ENCODE peak calls at places on chromosome 15, in ten cellular contexts. E, Z, C, W, P, A, S, F, H and R are unnamed samples.

GRCh38 chr15:33913459-33913858 is 54.8 kb upstream of the CHRM5 start:
- DNase-seq in E (peak), Z (no peak), C (peak), W (peak), P (no peak), A (no peak), S (peak), F (no peak), H (no peak), R (peak)

GRCh38 chr15:98674336-98674735 is 26.0 kb downstream of the IGF1R start:
- DNase-seq in E (no peak), Z (no peak), C (peak), W (no peak), P (peak), A (no peak), S (no peak), F (peak), H (no peak), R (peak)

GRCh38 chr15:71573599-71573998 is 236.8 kb upstream of the NR2E3 start:
- DNase-seq in E (no peak), Z (no peak), C (no peak), W (no peak), P (no peak), A (no peak), S (no peak), F (no peak), H (no peak), R (no peak)

GRCh38 chr15:44066211-44066827 is 128.8 kb downstream of the FRMD5 start:
- DNase-seq in E (peak), Z (peak), C (peak), W (peak), P (peak), A (peak), S (peak), F (peak), H (peak), R (peak)

GRCh38 chr15:82624438-82624837 is 22.7 kb downstream of the CPEB1 start:
- DNase-seq in E (no peak), Z (no peak), C (no peak), W (no peak), P (no peak), A (no peak), S (no peak), F (no peak), H (no peak), R (no peak)

GRCh38 chr15:56757884-56758283 is 24.6 kb upstream of the ZNF280D start:
- DNase-seq in E (no peak), Z (no peak), C (no peak), W (no peak), P (no peak), A (no peak), S (no peak), F (peak), H (no peak), R (no peak)

GRCh38 chr15:74955796-74956647 is 550 bp downstream of the RPP25 start:
- DNase-seq in E (no peak), Z (peak), C (peak), W (no peak), P (no peak), A (peak), S (peak), F (peak), H (peak), R (peak)

GRCh38 chr15:29364429-29365078 is 94.9 kb upstream of the NSMCE3 start:
- DNase-seq in E (peak), Z (peak), C (peak), W (peak), P (peak), A (no peak), S (peak), F (no peak), H (peak), R (peak)

GRCh38 chr15:65101418-65101890 is 13.5 kb downstream of the UBAP1L start:
- DNase-seq in E (peak), Z (peak), C (peak), W (peak), P (peak), A (peak), S (peak), F (peak), H (peak), R (peak)

GRCh38 chr15:48330045-48330840 is 986 bp upstream of the DUT start:
- DNase-seq in E (peak), Z (no peak), C (peak), W (peak), P (peak), A (no peak), S (peak), F (no peak), H (peak), R (peak)

GRCh38 chr15:39587291-39587909 is 6.5 kb downstream of the THBS1 start:
- DNase-seq in E (no peak), Z (no peak), C (peak), W (no peak), P (no peak), A (no peak), S (peak), F (no peak), H (peak), R (no peak)

GRCh38 chr15:57418640-57419039 is 42.3 kb downstream of the CGNL1 start:
- DNase-seq in E (no peak), Z (no peak), C (no peak), W (no peak), P (no peak), A (no peak), S (no peak), F (no peak), H (no peak), R (no peak)

GRCh38 chr15:38555686-38556334 is 8.8 kb downstream of the RASGRP1 start:
- DNase-seq in E (no peak), Z (no peak), C (peak), W (no peak), P (peak), A (no peak), S (peak), F (no peak), H (peak), R (peak)

GRCh38 chr15:56653082-56653481 is 80.2 kb downstream of the ZNF280D start:
- DNase-seq in E (no peak), Z (no peak), C (no peak), W (no peak), P (no peak), A (no peak), S (no peak), F (no peak), H (no peak), R (no peak)

GRCh38 chr15:72604794-72605193 is 49.7 kb upstream of the GOLGA6B start:
- DNase-seq in E (no peak), Z (peak), C (no peak), W (no peak), P (no peak), A (peak), S (no peak), F (no peak), H (peak), R (no peak)

GRCh38 chr15:33104276-33104675 is 90.2 kb downstream of the FMN1 start:
- DNase-seq in E (peak), Z (no peak), C (peak), W (peak), P (peak), A (no peak), S (peak), F (no peak), H (peak), R (peak)

GRCh38 chr15:60325905-60326304 is 71.9 kb downstream of the ANXA2 start:
- DNase-seq in E (no peak), Z (no peak), C (no peak), W (no peak), P (no peak), A (no peak), S (no peak), F (no peak), H (no peak), R (no peak)

GRCh38 chr15:71440479-71441071 is 325.3 kb downstream of the THSD4 start:
- DNase-seq in E (peak), Z (peak), C (peak), W (peak), P (no peak), A (no peak), S (peak), F (peak), H (peak), R (peak)

GRCh38 chr15:101320501-101321052 is 25.5 kb upstream of the SNRPA1 start:
- DNase-seq in E (no peak), Z (no peak), C (peak), W (no peak), P (peak), A (no peak), S (peak), F (peak), H (peak), R (peak)

GRCh38 chr15:81398910-81399551 is 25.0 kb upstream of the TMC3 start:
- DNase-seq in E (peak), Z (no peak), C (peak), W (peak), P (no peak), A (no peak), S (peak), F (no peak), H (peak), R (peak)

GRCh38 chr15:38490231-38490630 is 36.3 kb downstream of the FAM98B start:
- DNase-seq in E (no peak), Z (no peak), C (peak), W (no peak), P (peak), A (no peak), S (peak), F (no peak), H (peak), R (peak)

GRCh38 chr15:88649753-88650551 is 11.1 kb downstream of the ISG20 start:
- DNase-seq in E (no peak), Z (no peak), C (no peak), W (no peak), P (no peak), A (no peak), S (no peak), F (no peak), H (no peak), R (no peak)

GRCh38 chr15:49471733-49472132 is 48.7 kb downstream of the FGF7 start:
- DNase-seq in E (no peak), Z (no peak), C (no peak), W (no peak), P (no peak), A (no peak), S (no peak), F (no peak), H (no peak), R (no peak)

GRCh38 chr15:68712886-68713285 is 107.8 kb downstream of the ANP32A start:
- DNase-seq in E (no peak), Z (no peak), C (no peak), W (no peak), P (no peak), A (no peak), S (no peak), F (no peak), H (no peak), R (no peak)

GRCh38 chr15:35151381-35151780 is 66.3 kb upstream of the NANOGP8 start:
- DNase-seq in E (no peak), Z (no peak), C (no peak), W (no peak), P (no peak), A (no peak), S (no peak), F (no peak), H (no peak), R (no peak)

GRCh38 chr15:38134252-38134651 is 118.4 kb upstream of the SPRED1 start:
- DNase-seq in E (no peak), Z (no peak), C (no peak), W (no peak), P (no peak), A (no peak), S (no peak), F (peak), H (no peak), R (no peak)

GRCh38 chr15:62524848-62525247 is 359.8 kb upstream of the C2CD4B start:
- DNase-seq in E (peak), Z (no peak), C (no peak), W (peak), P (no peak), A (no peak), S (peak), F (no peak), H (peak), R (no peak)

GRCh38 chr15:62528505-62528904 is 363.4 kb upstream of the C2CD4B start:
- DNase-seq in E (no peak), Z (peak), C (no peak), W (no peak), P (no peak), A (no peak), S (no peak), F (no peak), H (no peak), R (no peak)

GRCh38 chr15:62532367-62532766 is 367.3 kb upstream of the C2CD4B start:
- DNase-seq in E (no peak), Z (no peak), C (no peak), W (no peak), P (no peak), A (no peak), S (no peak), F (no peak), H (peak), R (no peak)

GRCh38 chr15:62521396-62521795 is 356.3 kb upstream of the C2CD4B start:
- DNase-seq in E (no peak), Z (no peak), C (no peak), W (no peak), P (no peak), A (no peak), S (no peak), F (no peak), H (no peak), R (no peak)

GRCh38 chr15:62527387-62527786 is 362.3 kb upstream of the C2CD4B start:
- DNase-seq in E (no peak), Z (no peak), C (no peak), W (no peak), P (no peak), A (no peak), S (no peak), F (no peak), H (no peak), R (no peak)
- H3K4me3 ChIP-seq in E (no peak), Z (no peak), C (no peak), W (no peak), P (no peak), A (no peak), S (no peak), F (no peak), H (no peak), R (no peak)

DNA sequence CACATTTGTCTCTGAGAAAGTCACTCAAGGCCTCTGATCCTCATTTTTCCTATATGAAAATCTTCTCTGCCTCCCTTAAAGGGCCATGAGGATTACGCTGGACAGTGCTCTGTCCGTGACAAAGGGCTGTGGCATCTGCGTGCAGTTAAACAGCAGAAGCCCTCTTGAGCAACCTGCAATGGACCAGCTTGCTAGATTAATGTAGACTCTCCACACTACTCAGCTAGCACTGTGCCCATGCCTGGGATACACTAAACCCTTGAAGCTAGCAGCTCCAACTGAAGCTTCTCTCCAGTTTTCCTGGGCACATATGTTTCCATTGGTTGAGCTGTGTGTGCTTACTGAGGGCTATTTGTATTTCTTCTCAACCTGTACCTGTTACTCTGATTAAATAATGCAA is 303.8 kb downstream of the RPLP1 start:
- DNase-seq in E (no peak), Z (no peak), C (no peak), W (no peak), P (no peak), A (no peak), S (no peak), F (no peak), H (peak), R (peak)
- H3K4me3 ChIP-seq in E (no peak), Z (no peak), C (no peak), W (no peak), P (no peak), A (no peak), S (no peak), F (no peak), H (no peak), R (no peak)

DNA sequence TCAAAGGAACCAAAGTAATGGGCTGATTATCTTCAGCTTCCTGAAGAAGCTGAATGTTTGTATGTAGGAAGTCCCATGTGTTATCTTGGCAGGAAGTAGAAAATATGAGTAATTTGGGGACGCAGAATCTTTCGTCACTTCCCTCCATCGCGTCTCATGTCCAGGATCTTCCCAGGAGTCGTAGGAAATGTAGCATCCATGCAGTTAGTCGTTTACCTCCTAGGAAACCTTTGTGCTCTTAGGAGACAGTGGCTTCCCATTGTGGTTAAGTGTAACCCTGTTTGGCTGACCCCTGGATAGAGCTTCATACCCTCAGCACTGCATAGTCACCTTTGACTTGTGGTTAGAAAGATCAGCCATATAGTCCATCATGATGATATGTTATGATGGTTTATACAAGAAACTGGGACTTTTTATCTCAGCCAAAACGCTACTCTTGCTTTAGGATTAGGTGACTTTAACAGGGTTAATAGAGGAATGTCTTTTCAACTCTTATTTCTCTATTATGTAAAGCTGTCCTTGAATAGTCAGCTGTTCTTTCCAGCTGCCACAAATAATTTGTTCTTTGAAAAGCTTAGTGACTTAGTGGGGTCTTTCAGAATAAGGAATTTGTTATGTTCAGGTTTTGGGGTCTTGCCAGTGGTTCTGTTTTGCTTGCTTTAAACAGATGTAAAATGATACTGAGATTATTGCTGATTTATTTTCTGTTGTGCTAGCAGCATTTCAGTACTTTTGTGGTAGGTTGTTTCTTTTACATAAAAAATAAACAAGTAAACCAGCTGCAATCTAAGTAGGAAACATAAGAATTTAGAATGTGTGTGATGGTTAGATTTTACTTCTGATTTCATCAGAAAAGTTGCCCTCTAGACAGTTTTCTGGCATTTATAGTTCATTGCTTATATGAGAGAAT is 92.1 kb downstream of the KLHL25 start:
- DNase-seq in E (no peak), Z (no peak), C (peak), W (no peak), P (peak), A (no peak), S (peak), F (peak), H (peak), R (peak)
- H3K4me3 ChIP-seq in E (no peak), Z (no peak), C (no peak), W (no peak), P (no peak), A (no peak), S (no peak), F (peak), H (no peak), R (no peak)

GRCh38 chr15:77083381-77084160 is 12.7 kb upstream of the TSPAN3 start:
- DNase-seq in E (no peak), Z (peak), C (peak), W (peak), P (peak), A (no peak), S (peak), F (peak), H (peak), R (peak)
- H3K4me3 ChIP-seq in E (no peak), Z (peak), C (peak), W (no peak), P (peak), A (no peak), S (no peak), F (peak), H (peak), R (peak)

GRCh38 chr15:85858586-85859375 is 64.1 kb upstream of the KLHL25 start:
- DNase-seq in E (peak), Z (peak), C (peak), W (peak), P (peak), A (peak), S (peak), F (peak), H (peak), R (peak)
- H3K4me3 ChIP-seq in E (peak), Z (peak), C (no peak), W (no peak), P (no peak), A (no peak), S (no peak), F (no peak), H (peak), R (no peak)

DNA sequence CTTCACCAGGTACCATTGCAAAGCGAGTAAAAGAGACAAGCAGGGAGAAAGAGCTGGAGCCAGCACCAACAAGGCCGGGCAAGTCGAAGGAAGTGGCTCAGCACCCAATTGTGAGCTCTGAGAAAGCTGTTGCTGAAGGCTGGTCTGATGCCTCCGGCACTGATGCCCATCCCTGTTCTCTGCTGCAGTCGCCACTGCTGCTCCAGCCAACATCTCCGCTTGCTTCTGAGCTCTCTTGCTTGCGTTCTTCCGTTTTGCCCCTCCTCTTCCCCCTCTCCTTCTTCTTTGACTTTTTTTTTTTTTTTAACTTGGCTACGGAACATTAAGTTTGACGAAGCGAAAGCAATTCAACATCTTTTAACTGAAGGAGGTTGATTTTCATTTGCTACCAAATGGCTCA is 442.9 kb downstream of the MCTP2 start:
- DNase-seq in E (no peak), Z (no peak), C (no peak), W (peak), P (no peak), A (no peak), S (no peak), F (no peak), H (no peak), R (peak)
- H3K4me3 ChIP-seq in E (no peak), Z (no peak), C (no peak), W (no peak), P (no peak), A (no peak), S (no peak), F (no peak), H (no peak), R (no peak)

GRCh38 chr15:89860851-89861360 is 32.9 kb downstream of the AP3S2 start:
- DNase-seq in E (no peak), Z (no peak), C (no peak), W (no peak), P (no peak), A (no peak), S (no peak), F (no peak), H (no peak), R (no peak)

GRCh38 chr15:89863918-89864317 is 29.9 kb downstream of the AP3S2 start:
- DNase-seq in E (no peak), Z (no peak), C (peak), W (no peak), P (no peak), A (no peak), S (no peak), F (no peak), H (no peak), R (peak)

GRCh38 chr15:89857673-89858072 is 36.1 kb downstream of the AP3S2 start:
- DNase-seq in E (no peak), Z (peak), C (no peak), W (no peak), P (no peak), A (no peak), S (no peak), F (no peak), H (no peak), R (no peak)

GRCh38 chr15:89858661-89859458 is 34.9 kb downstream of the AP3S2 start:
- DNase-seq in E (peak), Z (no peak), C (no peak), W (no peak), P (no peak), A (no peak), S (no peak), F (no peak), H (no peak), R (no peak)

GRCh38 chr15:89860446-89860845 is 33.3 kb downstream of the AP3S2 start:
- DNase-seq in E (no peak), Z (no peak), C (no peak), W (no peak), P (no peak), A (no peak), S (no peak), F (no peak), H (no peak), R (peak)
- H3K4me3 ChIP-seq in E (no peak), Z (no peak), C (no peak), W (no peak), P (no peak), A (no peak), S (no peak), F (no peak), H (no peak), R (no peak)